ENCODE peak calls at places on chromosomes 4 and X, in four cellular contexts. R, Q, F and J are unnamed samples.

GRCh38 chr4:27217261-27217769 is 356.7 kb downstream of the STIM2 start:
- DNase-seq in R (no peak), F (no peak), Q (no peak), J (no peak)

GRCh38 chr4:21991537-21991936 is 43.0 kb upstream of the KCNIP4 start:
- DNase-seq in Q (no peak), F (no peak), R (no peak), J (no peak)

GRCh38 chr4:18930487-18930886 is 908.9 kb upstream of the LCORL start:
- DNase-seq in F (no peak), Q (no peak), R (no peak), J (no peak)

GRCh38 chr4:25233737-25234389 is at the start of gene PI4K2B:
- DNase-seq in R (peak), Q (no peak), F (peak), J (peak)

GRCh38 chr4:110197421-110198398 is 705 bp downstream of the ELOVL6 start:
- DNase-seq in R (peak), F (peak), Q (no peak), J (no peak)

GRCh38 chrX:499870-500364 is 113.2 kb upstream of the PPP2R3B start:
- DNase-seq in Q (no peak), R (no peak), F (no peak), J (no peak)

GRCh38 chrX:30615229-30615628 is 37.7 kb upstream of the TASL start:
- DNase-seq in F (no peak), Q (no peak), R (no peak), J (no peak)

GRCh38 chr4:115113382-115114106 is at the start of gene NDST4:
- DNase-seq in R (no peak), Q (no peak), F (no peak), J (no peak)

GRCh38 chrX:74613350-74614192 is 853 bp downstream of the RLIM start:
- DNase-seq in Q (peak), F (peak), R (no peak), J (no peak)

GRCh38 chr4:150625033-150625432 is 43.1 kb downstream of the MAB21L2 start:
- DNase-seq in F (no peak), R (no peak), Q (no peak), J (no peak)

GRCh38 chr4:32697281-32697814 is 1977.2 kb downstream of the PCDH7 start:
- DNase-seq in Q (no peak), R (no peak), F (no peak), J (no peak)

GRCh38 chr4:153038493-153039311 is 102.6 kb downstream of the FHDC1 start:
- DNase-seq in R (no peak), F (no peak), Q (no peak), J (no peak)

GRCh38 chrX:2817036-2817435 is 11.7 kb upstream of the GYG2 start:
- DNase-seq in R (no peak), F (no peak), Q (no peak), J (no peak)

GRCh38 chrX:14922437-14922836 is 49.2 kb downstream of the MOSPD2 start:
- DNase-seq in R (no peak), Q (peak), F (no peak), J (no peak)

GRCh38 chrX:45009371-45010000 is 136.5 kb downstream of the KDM6A start:
- DNase-seq in F (no peak), Q (no peak), R (no peak), J (no peak)